ENCODE peak calls at places on chromosomes 3 and 15, in seven cellular contexts. H, N, M, O, S, B and Q are unnamed samples.

GRCh38 chr3:57962448-57962834 is 45.8 kb upstream of the FLNB start:
- DNase-seq in H (no peak), N (no peak), M (no peak), O (no peak), S (no peak), B (no peak), Q (no peak)

GRCh38 chr15:31472636-31473383 is 146.2 kb downstream of the KLF13 start:
- DNase-seq in H (peak; percentile 29), N (no peak), M (no peak), O (peak; percentile 77), S (peak; percentile 50), B (peak; percentile 70), Q (no peak)

GRCh38 chr3:55172913-55173312 is 245.1 kb upstream of the LRTM1 start:
- DNase-seq in H (no peak), N (no peak), M (no peak), O (no peak), S (no peak), B (no peak), Q (no peak)

GRCh38 chr3:53938645-53939044 is 47.0 kb upstream of the SELENOK start:
- DNase-seq in H (peak; percentile 5), N (no peak), M (peak; percentile 34), O (peak; percentile 49), S (no peak), B (peak; percentile 19), Q (peak; percentile 11)

GRCh38 chr3:49914906-49915305 is 11.2 kb upstream of the MST1R start:
- DNase-seq in H (no peak), N (no peak), M (no peak), O (no peak), S (no peak), B (no peak), Q (no peak)

GRCh38 chr15:77749998-77750540 is 117.4 kb upstream of the LINGO1 start:
- DNase-seq in H (no peak), N (no peak), M (no peak), O (no peak), S (no peak), B (no peak), Q (no peak)

GRCh38 chr15:47352217-47352616 is 365.1 kb upstream of the SEMA6D start:
- DNase-seq in H (no peak), N (no peak), M (no peak), O (no peak), S (no peak), B (no peak), Q (no peak)

GRCh38 chr15:64692166-64692565 is 83.2 kb downstream of the RBPMS2 start:
- DNase-seq in H (no peak), N (no peak), M (no peak), O (no peak), S (no peak), B (no peak), Q (no peak)

GRCh38 chr15:31308185-31308639 is 18.4 kb upstream of the KLF13 start:
- DNase-seq in H (no peak), N (no peak), M (no peak), O (peak; percentile 44), S (no peak), B (peak; percentile 74), Q (no peak)

GRCh38 chr3:173875790-173876189 is 478.2 kb downstream of the NLGN1 start:
- DNase-seq in H (no peak), N (no peak), M (no peak), O (no peak), S (no peak), B (no peak), Q (no peak)

GRCh38 chr3:125357032-125357658 is 18.0 kb downstream of the ZNF148 start:
- DNase-seq in H (peak; percentile 47), N (no peak), M (peak; percentile 33), O (peak; percentile 67), S (peak; percentile 54), B (peak; percentile 66), Q (no peak)

GRCh38 chr3:190855151-190855550 is 7.3 kb downstream of the GMNC start:
- DNase-seq in H (no peak), N (no peak), M (no peak), O (no peak), S (no peak), B (no peak), Q (no peak)

GRCh38 chr3:70818145-70818544 is 505.7 kb upstream of the MDFIC2 start:
- DNase-seq in H (no peak), N (no peak), M (no peak), O (no peak), S (no peak), B (no peak), Q (no peak)

GRCh38 chr15:56537881-56538280 is 72.9 kb upstream of the MNS1 start:
- DNase-seq in H (peak; percentile 3), N (no peak), M (no peak), O (peak; percentile 80), S (no peak), B (no peak), Q (peak; percentile 62)

GRCh38 chr3:43895573-43895972 is 204.8 kb downstream of the ABHD5 start:
- DNase-seq in H (no peak), N (no peak), M (peak; percentile 33), O (no peak), S (no peak), B (no peak), Q (no peak)